ENCODE peak calls at places on chromosomes 5 and 9, in ten cellular contexts. C is uterus, I is A549, Q is esophagus squamous epithelium, E is body of pancreas, B is IMR-90, F is prostate gland, G is suprapubic skin, A is tibial nerve, J is spleen. P is an unnamed sample.

GRCh38 chr9:90966475-90967150 is 165.0 kb downstream of the SYK start:
- DNase-seq in B (peak; percentile 49), F (no peak), J (no peak), A (no peak), E (no peak), C (no peak), G (no peak), I (no peak), Q (no peak), P (no peak)

GRCh38 chr5:36507332-36507952 is 99.0 kb upstream of the SLC1A3 start:
- DNase-seq in E (peak; percentile 82), F (peak; percentile 78), I (peak; percentile 62), C (peak; percentile 50), B (peak; percentile 57), G (peak; percentile 81), J (peak; percentile 90), A (peak; percentile 72), Q (peak; percentile 2), P (no peak)

GRCh38 chr9:98450486-98450885 is 195.0 kb upstream of the TBC1D2 start:
- DNase-seq in J (no peak), A (no peak), G (no peak), B (peak; percentile 71), F (no peak), E (no peak), Q (no peak), I (no peak), C (no peak), P (peak; percentile 11)

GRCh38 chr9:95077053-95077765 is 240.3 kb downstream of the FANCC start:
- DNase-seq in F (no peak), J (no peak), G (peak; percentile 44), E (no peak), B (no peak), C (no peak), I (no peak), Q (no peak), A (no peak), P (no peak)

GRCh38 chr9:89408628-89409101 is 89.2 kb downstream of the SEMA4D start:
- DNase-seq in F (no peak), G (no peak), I (no peak), B (no peak), A (no peak), Q (no peak), E (no peak), C (no peak), J (peak; percentile 92), P (no peak)

GRCh38 chr5:145787001-145787400 is 48.1 kb downstream of the PRELID2 start:
- DNase-seq in J (no peak), Q (no peak), A (no peak), E (no peak), I (no peak), C (no peak), F (no peak), G (no peak), B (no peak), P (no peak)

GRCh38 chr5:68999181-68999580 is 94.6 kb upstream of the SLC30A5 start:
- DNase-seq in Q (no peak), F (no peak), J (no peak), B (no peak), A (no peak), E (no peak), C (no peak), I (no peak), G (no peak), P (no peak)

GRCh38 chr5:9712506-9713285 is 82.5 kb upstream of the TAS2R1 start:
- DNase-seq in C (no peak), F (no peak), I (no peak), J (no peak), E (no peak), G (no peak), A (no peak), Q (no peak), B (peak; percentile 98), P (no peak)

GRCh38 chr5:97127727-97128126 is 14.7 kb downstream of the LIX1 start:
- DNase-seq in A (no peak), E (no peak), B (no peak), C (no peak), F (no peak), G (no peak), I (no peak), Q (no peak), J (no peak), P (no peak)

GRCh38 chr5:101942321-101942882 is 353.7 kb downstream of the SLCO4C1 start:
- DNase-seq in I (peak; percentile 45), G (no peak), F (peak; percentile 29), A (no peak), C (no peak), Q (no peak), E (peak; percentile 26), J (no peak), B (no peak), P (no peak)

GRCh38 chr9:69249337-69249736 is 75.3 kb downstream of the TJP2 start:
- DNase-seq in I (no peak), Q (no peak), C (no peak), E (no peak), B (peak; percentile 4), A (no peak), F (no peak), G (no peak), J (no peak), P (no peak)

GRCh38 chr5:81751836-81752643 is 1.1 kb upstream of the SSBP2 start:
- DNase-seq in J (no peak), Q (peak; percentile 44), G (no peak), I (no peak), C (peak; percentile 34), F (peak; percentile 34), E (no peak), A (peak; percentile 35), B (no peak), P (no peak)

DNA sequence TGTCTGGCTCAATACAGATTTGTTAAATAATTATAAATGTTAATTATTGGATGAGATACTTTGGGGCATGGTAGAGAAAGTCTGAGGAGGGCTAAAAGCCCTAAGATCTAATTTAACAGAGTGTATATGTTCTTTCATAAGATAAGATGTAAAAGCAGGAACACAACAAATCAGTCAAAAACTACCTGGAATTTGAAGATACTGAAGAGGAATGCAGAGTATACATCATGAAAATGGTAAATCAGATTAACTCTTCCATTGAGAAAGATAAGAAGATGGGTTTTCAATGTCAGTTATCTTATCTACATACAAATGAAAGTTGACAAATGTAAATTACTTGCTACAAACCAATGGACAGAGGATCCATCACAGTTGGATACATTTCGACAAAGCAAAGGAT is 107.3 kb upstream of the NFIB start:
- DNase-seq in C (no peak), Q (no peak), B (no peak), I (no peak), E (no peak), J (no peak), A (no peak), G (no peak), F (no peak), P (no peak)
- H3K4me1 ChIP-seq in C (no peaks in the 10 kb centered on the region), Q (no peaks in the 10 kb centered on the region), B (peaks cover under 1% of the 10 kb centered on the region), I (peaks cover 12% of the 10 kb centered on the region), E (no peaks in the 10 kb centered on the region), J (peaks cover 13% of the 10 kb centered on the region), A (peaks cover 18% of the 10 kb centered on the region), G (no peaks in the 10 kb centered on the region), F (no peaks in the 10 kb centered on the region), P (peaks cover 9% of the 10 kb centered on the region)

DNA sequence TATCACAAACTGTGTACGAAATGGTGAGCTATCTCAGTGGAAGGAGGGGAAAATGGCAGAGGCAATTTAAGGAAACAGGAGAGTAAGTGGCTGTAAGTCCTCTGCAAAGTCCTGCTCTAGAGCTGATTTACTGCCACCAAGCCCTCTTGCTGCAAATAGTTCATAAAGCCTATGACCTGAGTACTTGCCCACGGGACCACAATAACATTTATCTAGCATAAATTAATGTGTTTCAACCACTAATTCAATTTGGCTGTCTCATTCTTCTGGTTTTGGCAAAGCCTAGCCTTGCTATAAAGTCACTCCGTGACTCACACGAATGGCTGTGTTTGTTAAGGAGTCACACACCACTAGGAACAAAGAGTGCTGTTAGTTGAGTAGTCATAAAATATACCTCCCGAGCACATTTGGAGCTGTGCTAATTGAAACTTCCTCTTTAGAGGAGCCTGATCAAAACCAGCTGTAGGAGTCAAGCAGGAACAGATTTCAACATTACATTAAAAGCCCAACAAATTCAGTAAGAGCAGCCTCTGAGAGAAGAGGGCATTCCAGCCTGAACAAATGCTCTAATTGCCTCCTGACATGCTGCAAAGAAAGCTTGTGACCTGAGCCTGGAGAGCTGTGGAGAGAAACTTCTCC is 738.7 kb upstream of the ZNF608 start:
- DNase-seq in Q (no peak), E (no peak), G (no peak), J (no peak), A (peak; percentile 12), I (peak; percentile 71), C (peak; percentile 86), B (peak; percentile 97), F (peak; percentile 83), P (no peak)
- H3K4me3 ChIP-seq in Q (peak overlapping the region; percentile 3), E (no peak overlapping the region), G (no peak overlapping the region), J (no peak overlapping the region), A (peak overlapping the region; percentile 8), I (peak overlapping the region; percentile 33), C (no peak overlapping the region), B (peak overlapping the region; percentile 0), F (no peak overlapping the region), P (no peak overlapping the region)

GRCh38 chr9:6413365-6414263 is 615 bp downstream of the UHRF2 start:
- DNase-seq in I (peak; percentile 27), G (peak; percentile 75), F (peak; percentile 17), A (no peak), J (peak; percentile 93), Q (no peak), B (no peak), E (peak; percentile 45), C (peak; percentile 31), P (no peak)
- TF ChIP-seq POLR2A in I (no peak), G (no peak), F (no peak), A (no peak), J (no peak), Q (no peak), B (no peak), E (no peak), C (no peak), P (no peak)

GRCh38 chr9:75775173-75775572 is 115.3 kb upstream of the PCSK5 start:
- DNase-seq in I (no peak), B (no peak), G (no peak), F (no peak), E (no peak), J (no peak), A (no peak), Q (no peak), C (no peak), P (no peak)

GRCh38 chr9:75780185-75780584 is 110.3 kb upstream of the PCSK5 start:
- DNase-seq in J (no peak), C (no peak), E (no peak), I (no peak), G (no peak), Q (no peak), B (no peak), F (no peak), A (no peak), P (no peak)

DNA sequence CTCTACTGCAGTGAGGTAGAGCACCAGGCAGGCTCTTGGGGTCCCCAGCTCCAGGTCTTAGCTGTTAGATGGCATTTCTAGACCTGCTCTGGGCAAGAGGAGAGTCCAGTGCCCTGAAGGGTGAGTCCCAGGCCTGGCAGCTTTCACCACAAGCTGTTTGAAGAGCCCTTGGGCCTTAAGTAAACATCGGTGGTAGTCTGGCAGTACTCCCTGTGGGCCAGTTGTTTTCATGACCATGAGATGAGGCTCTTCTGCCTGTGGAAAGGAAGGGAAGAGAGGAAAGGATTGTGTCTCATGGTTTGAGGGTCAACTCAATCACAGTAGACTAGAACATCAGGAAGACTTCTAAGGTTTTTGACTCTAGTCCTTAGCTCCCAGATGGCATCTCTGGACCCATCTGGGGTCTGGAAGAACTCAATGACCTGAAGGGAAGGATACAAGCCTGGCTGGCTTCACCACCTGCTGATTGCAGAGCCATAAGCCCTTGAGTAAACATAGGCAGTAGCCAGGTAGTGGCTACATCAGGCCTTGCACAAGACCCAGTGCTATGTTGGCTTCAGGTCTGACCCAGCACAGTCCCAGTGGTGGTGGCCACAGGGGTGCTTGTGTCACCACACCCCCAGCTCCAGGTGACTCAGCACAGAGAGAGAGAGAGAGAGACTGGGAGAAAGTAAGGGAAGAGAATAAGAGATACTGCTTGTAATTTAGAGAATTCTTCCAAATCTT is 114.3 kb upstream of the PCSK5 start:
- DNase-seq in C (no peak), I (no peak), E (no peak), B (no peak), A (no peak), J (no peak), G (no peak), F (no peak), Q (no peak), P (no peak)
- H3K4me1 ChIP-seq in C (no peaks in the 10 kb centered on the region), I (no peaks in the 10 kb centered on the region), E (no peaks in the 10 kb centered on the region), B (no peaks in the 10 kb centered on the region), A (no peaks in the 10 kb centered on the region), J (no peaks in the 10 kb centered on the region), G (no peaks in the 10 kb centered on the region), F (no peaks in the 10 kb centered on the region), Q (no peaks in the 10 kb centered on the region), P (no peaks in the 10 kb centered on the region)

P was measured in vagina.